ENCODE peak calls at places on chromosomes 2 and 18, in five cellular contexts. J, I, D, S and N are unnamed samples.

GRCh38 chr18:8337216-8337615 is 272.0 kb upstream of the RAB12 start:
- DNase-seq in I (no peak), D (no peak), J (no peak), S (no peak), N (no peak)

GRCh38 chr2:130344578-130344977 is 1.9 kb downstream of the IMP4 start:
- DNase-seq in D (no peak), J (no peak), S (no peak), I (no peak), N (no peak)

GRCh38 chr2:239285071-239285931 is 115.5 kb downstream of the HDAC4 start:
- DNase-seq in J (peak), S (peak), D (peak), I (no peak), N (no peak)

GRCh38 chr2:216775043-216775453 is 79.7 kb upstream of the IGFBP5 start:
- DNase-seq in D (peak), J (no peak), I (no peak), S (no peak), N (no peak)

GRCh38 chr18:59833785-59834184 is 66.0 kb upstream of the PMAIP1 start:
- DNase-seq in J (peak), S (no peak), D (no peak), I (no peak), N (no peak)

GRCh38 chr2:112656679-112657078 is 10.9 kb downstream of the SLC20A1 start:
- DNase-seq in D (no peak), S (no peak), J (no peak), I (no peak), N (no peak)

GRCh38 chr2:152407806-152408205 is 72.8 kb downstream of the FMNL2 start:
- DNase-seq in D (no peak), S (no peak), I (no peak), J (no peak), N (no peak)

GRCh38 chr2:196821195-196821594 is 12.0 kb upstream of the C2orf66 start:
- DNase-seq in S (no peak), D (no peak), J (no peak), I (no peak), N (no peak)

GRCh38 chr2:196046123-196046917 is 22.3 kb downstream of the DNAH7 start:
- DNase-seq in J (no peak), D (no peak), S (no peak), I (no peak), N (no peak)

GRCh38 chr2:108612514-108613183 is 78.4 kb downstream of the LIMS1 start:
- DNase-seq in S (peak), J (peak), I (peak), D (peak), N (no peak)

GRCh38 chr2:224428787-224429440 is 27.0 kb upstream of the FAM124B start:
- DNase-seq in S (no peak), D (no peak), J (no peak), I (no peak), N (no peak)

GRCh38 chr2:235220331-235220730 is 268.5 kb downstream of the SH3BP4 start:
- DNase-seq in J (no peak), I (no peak), D (no peak), S (no peak), N (no peak)

GRCh38 chr18:9021458-9021857 is 81.0 kb upstream of the NDUFV2 start:
- DNase-seq in D (no peak), J (no peak), S (no peak), I (no peak), N (no peak)

GRCh38 chr18:68940754-68941153 is 142.9 kb downstream of the CCDC102B start:
- DNase-seq in D (no peak), J (no peak), S (no peak), I (no peak), N (no peak)

GRCh38 chr2:18178736-18179349 is 300.4 kb downstream of the KCNS3 start:
- DNase-seq in J (peak), I (no peak), D (peak), S (peak), N (no peak)

GRCh38 chr2:44016282-44016681 is 20.5 kb upstream of the LRPPRC start:
- DNase-seq in J (peak), I (no peak), S (no peak), D (peak), N (no peak)

GRCh38 chr2:60861736-60862135 is 19.6 kb upstream of the REL start:
- DNase-seq in J (no peak), D (no peak), I (no peak), S (no peak), N (no peak)

GRCh38 chr2:39311469-39311868 is 67.7 kb upstream of the CDKL4 start:
- DNase-seq in D (no peak), S (no peak), I (no peak), J (no peak), N (no peak)

GRCh38 chr2:174699993-174700766 is 64.1 kb downstream of the CHRNA1 start:
- DNase-seq in D (peak), S (peak), J (peak), I (no peak), N (no peak)

GRCh38 chr2:40251146-40251545 is 200.7 kb downstream of the SLC8A1 start:
- DNase-seq in D (no peak), J (no peak), S (no peak), I (no peak), N (no peak)

GRCh38 chr2:100936070-100936741 is 65.9 kb upstream of the RPL31 start:
- DNase-seq in S (no peak), I (no peak), D (no peak), J (no peak), N (no peak)

GRCh38 chr2:186327251-186327868 is 158.7 kb upstream of the ZC3H15 start:
- DNase-seq in S (no peak), J (no peak), D (no peak), I (no peak), N (no peak)

GRCh38 chr2:20071397-20072383 is 20.3 kb upstream of the LAPTM4A start:
- DNase-seq in D (no peak), J (no peak), S (no peak), I (no peak), N (no peak)

GRCh38 chr2:135948642-135949355 is 36.6 kb downstream of the DARS1 start:
- DNase-seq in S (peak), J (no peak), I (peak), D (peak), N (no peak)

GRCh38 chr2:211407076-211407475 is 850.7 kb downstream of the CPS1 start:
- DNase-seq in D (no peak), S (no peak), J (no peak), I (no peak), N (no peak)

GRCh38 chr2:173160618-173161017 is 85.0 kb downstream of the MAP3K20 start:
- DNase-seq in I (no peak), D (no peak), S (no peak), J (no peak), N (no peak)

GRCh38 chr2:19607931-19608762 is 249.7 kb upstream of the OSR1 start:
- DNase-seq in J (no peak), I (no peak), D (no peak), S (no peak), N (no peak)

GRCh38 chr18:75207298-75208054 is 1.5 kb downstream of the PTGR3 start:
- DNase-seq in J (no peak), D (no peak), I (no peak), S (no peak), N (no peak)

GRCh38 chr2:80258321-80258720 is 46.2 kb downstream of the LRRTM1 start:
- DNase-seq in D (no peak), S (no peak), I (no peak), J (no peak), N (no peak)

GRCh38 chr2:98308068-98308467 is 38.2 kb upstream of the CNGA3 start:
- DNase-seq in J (no peak), D (no peak), S (no peak), I (no peak), N (no peak)